ENCODE peak calls at places on chromosomes 6 and 20, in seven cellular contexts. E is heart right ventricle, C is hepatocyte, W is mucosa of descending colon, H is ovary, A is mammary epithelial cell, Z is tibial artery. Y is an unnamed sample. For H3K9me3, the result is how much of the 10 kb centered on the place peaks cover.

GRCh38 chr6:105483492-105483891 is 80.6 kb upstream of the PREP start:
- DNase-seq in A (peak), Z (no peak), C (peak), E (no peak), H (no peak), W (no peak), Y (peak)

GRCh38 chr20:54606384-54606783 is 131.0 kb downstream of the DOK5 start:
- DNase-seq in H (no peak), E (no peak), C (no peak), Z (no peak), W (no peak), A (no peak), Y (no peak)

GRCh38 chr20:35625584-35626385 is 10.2 kb downstream of the SPAG4 start:
- DNase-seq in E (no peak), Z (no peak), C (no peak), W (no peak), A (no peak), H (no peak), Y (no peak)

GRCh38 chr20:44625361-44625760 is 26.1 kb downstream of the ADA start:
- DNase-seq in E (no peak), C (no peak), Z (no peak), H (no peak), W (no peak), A (no peak), Y (no peak)

GRCh38 chr6:129340983-129341382 is 369.0 kb downstream of the ARHGAP18 start:
- DNase-seq in H (no peak), C (no peak), W (no peak), Z (peak), E (no peak), A (peak), Y (no peak)

GRCh38 chr6:26194774-26195375 is 107.6 kb downstream of the HFE start:
- DNase-seq in C (no peak), Z (no peak), W (no peak), H (no peak), A (no peak), E (no peak), Y (no peak)

GRCh38 chr6:4564746-4565145 is 211.5 kb upstream of the CDYL start:
- DNase-seq in W (no peak), C (no peak), A (no peak), Z (no peak), H (no peak), E (no peak), Y (no peak)

GRCh38 chr6:41647061-41647511 is 8.8 kb downstream of the MDFI start:
- DNase-seq in W (no peak), H (no peak), E (no peak), Z (no peak), C (no peak), A (no peak), Y (peak)

GRCh38 chr20:59150821-59151251 is 12.8 kb upstream of the ZNF831 start:
- DNase-seq in H (no peak), A (no peak), E (no peak), W (no peak), C (no peak), Z (no peak), Y (no peak)

GRCh38 chr6:6806793-6807518 is 218.4 kb downstream of the LY86 start:
- DNase-seq in Z (peak), H (no peak), C (no peak), W (no peak), A (no peak), E (peak), Y (no peak)

GRCh38 chr6:110589865-110590513 is 113.6 kb upstream of the SLC22A16 start:
- DNase-seq in W (no peak), C (no peak), E (no peak), A (no peak), Z (no peak), H (no peak), Y (no peak)

GRCh38 chr6:99349620-99350141 is at the start of gene FAXC:
- DNase-seq in W (peak), E (no peak), Z (no peak), H (peak), A (peak), C (peak), Y (peak)

GRCh38 chr6:156928972-156929371 is 151.8 kb downstream of the ARID1B start:
- DNase-seq in A (no peak), E (no peak), Z (no peak), C (no peak), W (no peak), H (no peak), Y (no peak)

GRCh38 chr6:96235927-96236326 is 220.2 kb downstream of the FUT9 start:
- DNase-seq in W (no peak), C (no peak), A (peak), H (no peak), E (no peak), Z (no peak), Y (no peak)

GRCh38 chr20:3711418-3712043 is 869 bp downstream of the SIGLEC1 start:
- DNase-seq in H (no peak), E (no peak), Z (no peak), W (no peak), A (no peak), C (no peak), Y (no peak)

GRCh38 chr6:38495922-38496635 is 143.7 kb downstream of the BTBD9 start:
- DNase-seq in W (no peak), H (no peak), A (no peak), E (no peak), Z (no peak), C (no peak), Y (no peak)

GRCh38 chr6:135759831-135760230 is 91.7 kb upstream of the PDE7B start:
- DNase-seq in E (no peak), W (no peak), H (no peak), Z (no peak), C (no peak), A (peak), Y (no peak)

GRCh38 chr6:146985111-146985510 is 219.1 kb upstream of the STXBP5 start:
- DNase-seq in W (no peak), E (no peak), C (peak), Z (no peak), H (no peak), A (no peak), Y (no peak)

GRCh38 chr6:148768646-148769270 is 21.9 kb downstream of the UST start:
- DNase-seq in A (no peak), C (no peak), E (no peak), H (no peak), W (no peak), Z (no peak), Y (no peak)

GRCh38 chr6:56335733-56336132 is 88.4 kb upstream of the COL21A1 start:
- DNase-seq in E (no peak), C (no peak), A (peak), Z (no peak), H (no peak), W (no peak), Y (no peak)

DNA sequence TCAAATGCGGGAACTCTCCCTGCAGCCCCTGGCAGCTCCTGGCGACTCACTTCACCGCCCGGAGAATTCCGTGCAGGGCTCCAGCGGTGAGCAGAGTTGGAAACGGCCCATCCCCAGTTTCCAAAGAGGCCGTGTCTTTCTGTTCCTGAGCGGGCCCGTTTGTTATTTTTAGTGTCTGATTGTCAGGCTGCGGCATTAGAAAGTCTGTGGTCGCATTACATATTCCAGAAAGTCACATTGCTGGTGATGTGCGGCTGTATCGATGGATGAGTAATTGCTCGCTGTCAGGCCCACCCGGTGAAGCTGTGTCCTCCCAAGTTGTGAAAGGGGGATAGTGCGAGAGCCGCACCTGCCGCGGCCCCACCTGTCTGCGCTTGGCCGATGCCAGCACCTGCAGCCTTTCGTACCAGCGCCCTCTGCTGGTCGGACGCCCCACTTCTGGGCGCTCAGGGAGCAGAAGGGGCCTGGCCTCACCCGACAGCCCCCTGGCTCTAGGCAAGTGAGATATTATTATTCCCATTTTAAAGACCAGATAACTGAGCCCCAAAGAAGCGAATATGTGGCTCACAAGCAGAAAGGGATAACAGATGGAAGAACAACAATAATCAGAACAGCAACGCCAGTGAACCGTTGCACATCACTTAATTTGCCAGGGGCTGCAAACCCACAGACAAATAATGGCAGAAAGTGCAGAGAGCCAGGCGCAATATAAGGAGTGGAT is 244.9 kb downstream of the TSHZ2 start:
- DNase-seq in W (peak), H (peak), C (peak), A (peak), Z (peak), E (peak), Y (peak)
- H3K9me3 ChIP-seq in W (under half), H (under half), C (under half), A (under half), Z (under half), E (under half), Y (under half)

GRCh38 chr20:25338112-25339023 is 52.3 kb downstream of the ABHD12 start:
- DNase-seq in Z (no peak), C (no peak), H (no peak), A (no peak), E (no peak), W (no peak), Y (no peak)

GRCh38 chr20:25341716-25342680 is 48.6 kb downstream of the ABHD12 start:
- DNase-seq in W (no peak), A (peak), Z (no peak), C (no peak), E (no peak), H (no peak), Y (no peak)

GRCh38 chr20:25340380-25340779 is 50.3 kb downstream of the ABHD12 start:
- DNase-seq in E (no peak), Z (no peak), C (no peak), A (no peak), W (no peak), H (no peak), Y (no peak)

GRCh38 chr20:25339608-25340007 is 51.0 kb downstream of the ABHD12 start:
- DNase-seq in Z (no peak), E (no peak), A (no peak), H (no peak), W (no peak), C (peak), Y (no peak)

GRCh38 chr20:25336561-25337422 is 53.8 kb downstream of the ABHD12 start:
- DNase-seq in C (peak), Z (no peak), H (no peak), W (no peak), A (peak), E (peak), Y (peak)
- TF ChIP-seq CTCF in C (peak), Z (peak), H (no peak), W (no peak), A (peak), E (peak), Y (peak)

GRCh38 chr6:170280689-170281045 is 10.2 kb downstream of the DLL1 start:
- DNase-seq in A (no peak), Z (no peak), W (no peak), C (no peak), E (no peak), H (no peak), Y (no peak)

GRCh38 chr6:170281331-170282292 is 9.3 kb downstream of the DLL1 start:
- DNase-seq in C (no peak), A (no peak), Z (no peak), H (no peak), W (peak), E (no peak), Y (no peak)

GRCh38 chr6:170279426-170279825 is 11.5 kb downstream of the DLL1 start:
- DNase-seq in H (no peak), C (no peak), Z (no peak), A (no peak), E (no peak), W (peak), Y (no peak)

GRCh38 chr6:170278743-170279094 is 12.2 kb downstream of the DLL1 start:
- DNase-seq in H (no peak), E (no peak), A (no peak), Z (no peak), C (no peak), W (no peak), Y (no peak)

DNA sequence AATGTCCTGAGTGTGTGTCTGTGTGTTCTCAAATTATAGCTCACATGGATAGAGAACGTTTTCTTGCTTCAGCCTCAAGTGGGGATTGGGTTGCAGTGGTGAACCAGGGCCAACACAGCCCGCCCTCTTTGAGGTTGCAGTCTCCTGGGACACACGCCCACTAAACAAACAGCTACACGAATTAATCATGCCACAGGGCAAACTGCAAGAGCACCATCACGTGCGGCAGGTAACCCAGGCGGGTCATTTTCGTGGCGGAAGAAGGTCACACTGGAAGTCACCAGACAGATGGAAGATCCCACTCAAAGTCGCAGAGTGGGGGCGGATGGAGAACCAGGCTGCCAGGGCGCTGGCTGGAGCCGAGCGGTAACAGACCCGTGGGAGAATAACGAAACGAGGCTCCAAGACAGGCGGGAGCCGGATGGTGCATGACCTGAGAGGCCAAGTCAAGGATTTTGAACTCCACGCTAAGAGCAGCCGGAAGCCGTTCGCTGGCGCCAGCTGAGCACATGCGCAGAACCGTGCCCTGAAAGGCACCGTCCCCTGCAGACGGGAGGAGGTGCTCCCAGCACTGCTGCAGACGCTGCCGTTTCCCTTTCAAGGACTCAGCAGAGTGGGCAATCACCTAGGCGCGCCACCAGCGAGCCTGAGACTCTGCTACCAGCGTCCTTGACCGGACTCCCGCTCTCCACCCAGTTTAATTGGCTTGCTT is 10.7 kb downstream of the DLL1 start:
- DNase-seq in W (peak), A (no peak), Z (no peak), C (peak), E (peak), H (peak), Y (no peak)
- H3K4me3 ChIP-seq in W (no peak), A (no peak), Z (peak), C (no peak), E (peak), H (peak), Y (no peak)

DNA sequence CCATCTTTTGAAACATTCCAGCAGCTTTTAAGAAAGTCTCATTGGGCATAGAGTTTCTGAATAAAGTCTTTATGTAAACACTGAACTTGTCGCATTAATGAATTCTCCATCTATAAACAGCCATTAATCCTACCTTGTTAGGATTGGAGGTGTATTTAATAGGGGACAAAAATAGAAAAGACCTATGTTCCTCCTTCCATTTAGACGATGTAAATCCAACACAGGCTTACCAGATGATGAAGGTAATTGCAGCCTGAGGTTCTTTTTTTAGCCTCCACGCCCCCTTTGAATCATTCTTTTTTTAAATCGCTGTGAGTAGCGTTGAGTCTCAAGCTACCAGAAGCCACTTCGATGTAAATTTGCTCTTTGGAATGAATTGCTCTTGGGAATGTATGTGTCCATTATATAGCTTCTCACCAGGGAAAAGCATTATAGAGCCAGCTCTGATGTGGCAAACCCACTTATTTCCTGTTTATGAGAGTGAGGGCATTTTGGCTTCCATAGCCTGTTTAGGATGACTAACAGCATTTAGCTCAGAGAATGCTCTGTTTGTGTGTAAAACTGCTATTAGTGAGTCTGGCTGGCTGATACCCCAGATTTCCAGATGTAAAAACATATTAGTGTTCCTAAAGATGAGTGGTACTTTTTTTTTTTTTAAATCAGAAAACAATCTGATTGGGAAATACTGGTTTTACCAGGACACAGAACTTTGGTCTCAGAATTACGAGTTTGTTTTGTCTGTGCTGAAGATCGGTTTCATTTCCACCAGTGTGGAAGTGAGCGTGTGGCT is 74.9 kb upstream of the CLDN20 start:
- DNase-seq in H (no peak), A (peak), Z (no peak), E (no peak), W (no peak), C (peak), Y (no peak)
- H3K9me3 ChIP-seq in H (under half), A (under half), Z (under half), E (under half), W (under half), C (under half), Y (under half)

Y was measured in WERI-Rb-1.